ENCODE peak calls at places on chromosome 19, in six cellular contexts. One of them, this sample, is unnamed.

GRCh38 chr19:33235269-33235995 is 9.8 kb upstream of the SLC7A10 start:
- DNase-seq in neuronal stem cell: peak
- DNase-seq in mesendoderm: peak
- DNase-seq in H1: peak
- DNase-seq in mesenchymal stem cell: peak
- DNase-seq in H9: peak
- DNase-seq in this sample: peak

GRCh38 chr19:14072535-14073231 is at the start of gene MISP3:
- DNase-seq in neuronal stem cell: no peak
- DNase-seq in H1: no peak
- DNase-seq in mesenchymal stem cell: peak
- DNase-seq in mesendoderm: no peak
- DNase-seq in H9: no peak
- DNase-seq in this sample: no peak

GRCh38 chr19:1264801-1265610 is 4.1 kb upstream of the CIRBP start:
- DNase-seq in neuronal stem cell: no peak
- DNase-seq in H1: no peak
- DNase-seq in H9: peak
- DNase-seq in mesendoderm: peak
- DNase-seq in mesenchymal stem cell: peak
- DNase-seq in this sample: peak

GRCh38 chr19:48715681-48716171 is 3.8 kb downstream of the MAMSTR start:
- DNase-seq in neuronal stem cell: no peak
- DNase-seq in mesenchymal stem cell: no peak
- DNase-seq in H1: no peak
- DNase-seq in mesendoderm: no peak
- DNase-seq in H9: peak
- DNase-seq in this sample: no peak

GRCh38 chr19:46497773-46498172 is 2.1 kb upstream of the PNMA8B start:
- DNase-seq in H1: no peak
- DNase-seq in mesenchymal stem cell: peak
- DNase-seq in mesendoderm: no peak
- DNase-seq in H9: no peak
- DNase-seq in neuronal stem cell: no peak
- DNase-seq in this sample: peak

GRCh38 chr19:292281-292884 is 1.2 kb upstream of the PLPP2 start:
- DNase-seq in neuronal stem cell: no peak
- DNase-seq in mesenchymal stem cell: no peak
- DNase-seq in mesendoderm: no peak
- DNase-seq in H9: no peak
- DNase-seq in H1: no peak
- DNase-seq in this sample: no peak

GRCh38 chr19:3275068-3275582 is 50.7 kb downstream of the CELF5 start:
- DNase-seq in neuronal stem cell: peak
- DNase-seq in mesendoderm: peak
- DNase-seq in H9: peak
- DNase-seq in H1: peak
- DNase-seq in mesenchymal stem cell: peak
- DNase-seq in this sample: no peak

GRCh38 chr19:49847731-49848696 is 2.9 kb upstream of the PTOV1 start:
- DNase-seq in H1: no peak
- DNase-seq in mesendoderm: no peak
- DNase-seq in neuronal stem cell: no peak
- DNase-seq in H9: no peak
- DNase-seq in mesenchymal stem cell: peak
- DNase-seq in this sample: peak

GRCh38 chr19:5048727-5049553 is 80.0 kb downstream of the KDM4B start:
- DNase-seq in neuronal stem cell: no peak
- DNase-seq in mesendoderm: peak
- DNase-seq in H1: no peak
- DNase-seq in H9: no peak
- DNase-seq in mesenchymal stem cell: peak
- DNase-seq in this sample: peak

GRCh38 chr19:45953676-45954075 is 20.0 kb downstream of the NOVA2 start:
- DNase-seq in mesendoderm: no peak
- DNase-seq in mesenchymal stem cell: no peak
- DNase-seq in H9: no peak
- DNase-seq in neuronal stem cell: no peak
- DNase-seq in H1: no peak
- DNase-seq in this sample: no peak

GRCh38 chr19:45814851-45815481 is at the start of gene RSPH6A:
- DNase-seq in H9: peak
- DNase-seq in H1: no peak
- DNase-seq in mesendoderm: peak
- DNase-seq in neuronal stem cell: no peak
- DNase-seq in mesenchymal stem cell: no peak
- DNase-seq in this sample: no peak

GRCh38 chr19:35095667-35096368 is 19.8 kb upstream of the FXYD3 start:
- DNase-seq in H9: no peak
- DNase-seq in H1: no peak
- DNase-seq in mesenchymal stem cell: no peak
- DNase-seq in mesendoderm: no peak
- DNase-seq in neuronal stem cell: no peak
- DNase-seq in this sample: no peak

GRCh38 chr19:13181747-13182388 is 31.7 kb downstream of the IER2 start:
- DNase-seq in H9: no peak
- DNase-seq in mesendoderm: no peak
- DNase-seq in neuronal stem cell: no peak
- DNase-seq in H1: no peak
- DNase-seq in mesenchymal stem cell: peak
- DNase-seq in this sample: peak

GRCh38 chr19:55482967-55483671 is 1.9 kb upstream of the NAT14 start:
- DNase-seq in H1: no peak
- DNase-seq in mesenchymal stem cell: no peak
- DNase-seq in mesendoderm: no peak
- DNase-seq in neuronal stem cell: no peak
- DNase-seq in H9: no peak
- DNase-seq in this sample: no peak

GRCh38 chr19:12984143-12984627 is 11.1 kb upstream of the NFIX start:
- DNase-seq in mesendoderm: no peak
- DNase-seq in H1: no peak
- DNase-seq in mesenchymal stem cell: no peak
- DNase-seq in H9: peak
- DNase-seq in neuronal stem cell: no peak
- DNase-seq in this sample: no peak

GRCh38 chr19:50909240-50910070 is 1.7 kb downstream of the KLK4 start:
- DNase-seq in H1: peak
- DNase-seq in mesendoderm: peak
- DNase-seq in neuronal stem cell: peak
- DNase-seq in mesenchymal stem cell: no peak
- DNase-seq in H9: peak
- DNase-seq in this sample: no peak

GRCh38 chr19:47994209-47994802 is at the start of gene ELSPBP1:
- DNase-seq in H1: no peak
- DNase-seq in neuronal stem cell: no peak
- DNase-seq in H9: no peak
- DNase-seq in mesenchymal stem cell: peak
- DNase-seq in mesendoderm: no peak
- DNase-seq in this sample: no peak

GRCh38 chr19:43578787-43579186 is 3.2 kb downstream of the PINLYP start:
- DNase-seq in mesenchymal stem cell: no peak
- DNase-seq in H9: no peak
- DNase-seq in H1: no peak
- DNase-seq in neuronal stem cell: no peak
- DNase-seq in mesendoderm: no peak
- DNase-seq in this sample: no peak

GRCh38 chr19:54482889-54483288 is 9.8 kb upstream of the CDC42EP5 start:
- DNase-seq in neuronal stem cell: no peak
- DNase-seq in mesenchymal stem cell: no peak
- DNase-seq in H1: no peak
- DNase-seq in mesendoderm: no peak
- DNase-seq in H9: no peak
- DNase-seq in this sample: no peak

GRCh38 chr19:46416077-46416709 is 2.8 kb upstream of the CCDC8 start:
- DNase-seq in neuronal stem cell: peak
- DNase-seq in H9: peak
- DNase-seq in mesendoderm: peak
- DNase-seq in mesenchymal stem cell: peak
- DNase-seq in H1: no peak
- DNase-seq in this sample: peak

GRCh38 chr19:31389874-31390273 is 40.6 kb upstream of the TSHZ3 start:
- DNase-seq in mesenchymal stem cell: no peak
- DNase-seq in H9: no peak
- DNase-seq in neuronal stem cell: no peak
- DNase-seq in mesendoderm: no peak
- DNase-seq in H1: no peak
- DNase-seq in this sample: no peak

GRCh38 chr19:43739419-43739818 is 15.3 kb downstream of the SMG9 start:
- DNase-seq in H9: no peak
- DNase-seq in neuronal stem cell: no peak
- DNase-seq in H1: no peak
- DNase-seq in mesendoderm: no peak
- DNase-seq in mesenchymal stem cell: no peak
- DNase-seq in this sample: no peak

GRCh38 chr19:588093-588742 is 1.5 kb upstream of the HCN2 start:
- DNase-seq in H1: peak
- DNase-seq in mesendoderm: peak
- DNase-seq in neuronal stem cell: peak
- DNase-seq in mesenchymal stem cell: peak
- DNase-seq in H9: peak
- DNase-seq in this sample: peak

DNA sequence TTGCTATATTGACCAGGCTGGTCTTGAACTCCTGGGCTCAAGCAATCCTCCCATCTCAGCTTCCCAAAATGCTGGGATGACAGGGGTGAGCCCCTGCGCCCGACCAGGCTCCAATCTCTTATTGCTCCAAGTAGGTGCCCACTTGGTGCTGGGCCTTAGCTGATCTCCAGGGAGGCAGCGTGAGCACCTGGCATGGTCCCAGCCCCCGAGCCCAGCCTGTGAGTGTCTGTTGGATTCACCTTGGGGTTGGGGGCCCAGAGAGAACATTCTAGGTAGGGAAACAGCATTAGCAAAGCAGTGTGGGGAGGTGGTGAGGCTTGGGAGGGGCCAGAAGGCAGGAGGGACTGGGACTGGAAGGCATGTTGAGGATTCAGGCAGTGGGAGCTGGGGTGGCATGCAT is 45.5 kb downstream of the DNM2 start:
- DNase-seq in mesendoderm: no peak
- DNase-seq in neuronal stem cell: no peak
- DNase-seq in H1: no peak
- DNase-seq in H9: no peak
- DNase-seq in mesenchymal stem cell: no peak
- DNase-seq in this sample: no peak
- H2BK15ac ChIP-seq in mesendoderm: no peak
- H2BK15ac ChIP-seq in neuronal stem cell: no peak
- H2BK15ac ChIP-seq in H1: no peak
- H2BK15ac ChIP-seq in H9: no peak
- H2BK15ac ChIP-seq in mesenchymal stem cell: no peak
- H2BK15ac ChIP-seq in this sample: no peak

DNA sequence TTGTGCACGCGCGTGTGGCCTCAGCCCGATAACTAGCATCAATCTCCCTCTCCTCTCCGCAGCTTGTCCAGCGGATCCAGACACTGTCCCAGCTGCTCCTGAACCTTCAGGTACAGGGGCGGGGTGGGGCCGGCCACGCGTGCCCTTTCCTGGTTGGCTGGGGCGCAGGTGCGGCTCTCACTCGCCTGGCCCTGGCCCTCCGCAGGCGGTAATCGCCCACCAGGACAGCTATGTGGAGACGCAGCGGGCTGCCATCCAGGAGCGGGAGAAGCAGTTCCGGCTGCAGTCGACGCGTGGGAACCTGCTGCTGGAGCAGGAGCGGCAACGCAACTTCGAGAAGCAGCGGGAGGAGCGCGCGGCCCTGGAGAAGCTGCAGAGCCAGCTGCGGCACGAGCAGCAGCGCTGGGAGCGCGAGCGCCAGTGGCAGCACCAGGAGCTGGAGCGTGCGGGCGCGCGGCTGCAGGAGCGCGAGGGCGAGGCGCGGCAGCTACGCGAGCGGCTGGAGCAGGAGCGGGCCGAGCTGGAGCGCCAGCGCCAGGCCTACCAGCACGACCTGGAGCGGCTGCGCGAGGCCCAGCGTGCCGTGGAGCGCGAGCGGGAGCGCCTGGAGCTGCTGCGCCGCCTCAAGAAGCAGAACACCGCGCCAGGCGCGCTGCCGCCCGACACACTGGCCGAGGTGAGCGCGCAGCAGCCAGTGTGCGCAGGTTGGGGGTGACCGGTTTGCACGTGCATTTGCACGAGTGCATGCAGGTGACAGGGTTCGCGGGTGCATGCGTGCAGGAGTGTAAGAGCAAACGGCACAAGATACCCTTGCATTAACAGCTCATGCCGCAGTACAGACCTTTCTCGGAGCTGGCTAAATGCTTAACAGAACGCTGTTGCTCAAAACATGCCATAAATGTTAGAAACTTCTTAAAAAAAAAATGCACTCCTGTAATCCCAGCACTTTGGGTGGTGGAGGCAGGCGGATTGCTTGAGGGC is 21.5 kb downstream of the PEX11G start:
- DNase-seq in mesenchymal stem cell: no peak
- DNase-seq in H9: no peak
- DNase-seq in mesendoderm: no peak
- DNase-seq in H1: no peak
- DNase-seq in neuronal stem cell: no peak
- DNase-seq in this sample: no peak
- H2BK15ac ChIP-seq in mesenchymal stem cell: no peak
- H2BK15ac ChIP-seq in H9: no peak
- H2BK15ac ChIP-seq in mesendoderm: no peak
- H2BK15ac ChIP-seq in H1: no peak
- H2BK15ac ChIP-seq in neuronal stem cell: no peak
- H2BK15ac ChIP-seq in this sample: no peak

GRCh38 chr19:18435848-18436631 is 1.9 kb downstream of the ISYNA1 start:
- DNase-seq in mesendoderm: no peak
- DNase-seq in H9: no peak
- DNase-seq in H1: no peak
- DNase-seq in neuronal stem cell: no peak
- DNase-seq in mesenchymal stem cell: peak
- DNase-seq in this sample: no peak
- H2BK15ac ChIP-seq in mesendoderm: no peak
- H2BK15ac ChIP-seq in H9: no peak
- H2BK15ac ChIP-seq in H1: no peak
- H2BK15ac ChIP-seq in neuronal stem cell: no peak
- H2BK15ac ChIP-seq in mesenchymal stem cell: no peak
- H2BK15ac ChIP-seq in this sample: no peak

DNA sequence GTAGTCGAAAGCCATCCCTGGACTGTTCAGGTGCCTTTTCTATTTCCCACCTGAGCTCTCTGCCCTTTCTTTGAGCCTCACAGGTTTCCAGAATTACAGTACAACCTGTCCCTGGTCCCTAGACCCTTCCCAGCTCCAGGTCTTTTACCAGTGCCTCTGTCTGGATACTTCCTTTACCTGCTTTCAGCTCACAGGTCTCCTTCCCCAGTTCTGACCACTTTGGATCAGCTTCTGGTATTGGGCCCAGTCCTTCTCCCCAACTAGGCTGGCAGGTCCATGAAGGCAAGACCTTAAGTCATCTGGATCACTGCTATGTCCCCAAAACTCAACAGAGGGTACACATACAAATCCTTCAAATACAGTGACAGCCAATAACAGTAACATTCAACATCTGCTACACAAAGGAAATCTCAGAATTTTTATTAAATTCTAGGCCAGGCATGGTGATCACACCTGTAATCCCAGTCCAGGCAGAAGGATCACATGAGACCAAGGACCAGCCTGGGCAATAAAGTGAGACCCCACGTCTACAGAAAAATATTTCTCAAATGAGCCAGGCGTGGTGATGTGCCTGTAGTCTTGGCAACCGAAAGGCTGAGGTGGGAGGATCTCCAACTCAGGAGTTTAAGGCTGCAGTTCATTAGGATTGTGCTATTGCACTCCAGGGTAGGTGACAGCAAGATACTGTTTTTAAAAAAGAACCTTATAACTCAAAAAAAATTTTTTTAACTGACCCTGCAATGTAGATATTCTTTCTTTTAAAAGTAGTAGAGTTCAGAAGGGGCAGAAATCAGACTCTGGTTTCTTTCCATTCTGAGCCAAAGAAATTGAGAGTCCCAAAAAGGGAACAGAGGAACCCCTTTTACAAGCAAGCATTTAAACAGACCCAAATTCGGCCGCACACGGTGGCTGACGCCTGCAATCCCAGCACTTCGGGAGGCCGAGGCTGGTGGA is 1.3 kb downstream of the RPS16 start:
- DNase-seq in mesenchymal stem cell: peak
- DNase-seq in neuronal stem cell: no peak
- DNase-seq in H9: no peak
- DNase-seq in H1: no peak
- DNase-seq in mesendoderm: no peak
- DNase-seq in this sample: no peak
- H2BK15ac ChIP-seq in mesenchymal stem cell: no peak
- H2BK15ac ChIP-seq in neuronal stem cell: no peak
- H2BK15ac ChIP-seq in H9: no peak
- H2BK15ac ChIP-seq in H1: no peak
- H2BK15ac ChIP-seq in mesendoderm: no peak
- H2BK15ac ChIP-seq in this sample: no peak